ENCODE peak calls at places on chromosomes 13 and 19, in six cellular contexts. B, I, F, J, V and S are unnamed samples.

GRCh38 chr19:10173527-10173926 is 21.2 kb downstream of the DNMT1 start:
- DNase-seq in B (no peak), I (no peak), F (no peak), J (no peak), V (no peak), S (no peak)

GRCh38 chr19:30512748-30513389 is 140.7 kb downstream of the ZNF536 start:
- DNase-seq in B (no peak), I (no peak), F (no peak), J (no peak), V (no peak), S (no peak)

GRCh38 chr13:63304497-63304896 is 1888.8 kb upstream of the PCDH20 start:
- DNase-seq in B (no peak), I (no peak), F (no peak), J (no peak), V (no peak), S (no peak)

GRCh38 chr19:10339380-10339960 is at the start of gene ICAM3:
- DNase-seq in B (peak; percentile 43), I (no peak), F (no peak), J (no peak), V (no peak), S (no peak)

GRCh38 chr13:114285166-114285808 is 3.9 kb downstream of the UPF3A start:
- DNase-seq in B (no peak), I (no peak), F (no peak), J (no peak), V (no peak), S (no peak)

GRCh38 chr13:31409678-31410356 is 210.0 kb downstream of the B3GLCT start:
- DNase-seq in B (no peak), I (no peak), F (no peak), J (no peak), V (no peak), S (no peak)

GRCh38 chr13:27919934-27920676 is at the start of gene PDX1:
- DNase-seq in B (no peak), I (peak; percentile 2), F (no peak), J (no peak), V (no peak), S (no peak)

GRCh38 chr19:3752492-3752891 is 9.0 kb downstream of the APBA3 start:
- DNase-seq in B (no peak), I (no peak), F (no peak), J (no peak), V (no peak), S (no peak)

GRCh38 chr13:68927387-68928026 is 1180.1 kb upstream of the ATXN8OS start:
- DNase-seq in B (no peak), I (peak; percentile 31), F (peak; percentile 43), J (peak; percentile 33), V (peak; percentile 12), S (peak; percentile 77)

GRCh38 chr13:113112893-113113845 is 7.6 kb downstream of the F7 start:
- DNase-seq in B (no peak), I (no peak), F (no peak), J (no peak), V (no peak), S (no peak)

GRCh38 chr13:52001120-52001731 is 10.0 kb downstream of the ATP7B start:
- DNase-seq in B (no peak), I (peak; percentile 49), F (no peak), J (peak; percentile 32), V (peak; percentile 59), S (no peak)

GRCh38 chr19:5156231-5156986 is 184.2 kb downstream of the PTPRS start:
- DNase-seq in B (no peak), I (no peak), F (no peak), J (no peak), V (no peak), S (no peak)

GRCh38 chr13:64223016-64223415 is 2807.4 kb upstream of the PCDH20 start:
- DNase-seq in B (no peak), I (no peak), F (no peak), J (no peak), V (no peak), S (peak; percentile 12)

GRCh38 chr13:110497003-110497402 is 64.5 kb downstream of the RAB20 start:
- DNase-seq in B (no peak), I (no peak), F (no peak), J (no peak), V (no peak), S (no peak)

GRCh38 chr19:5142725-5143097 is 173.8 kb downstream of the KDM4B start:
- DNase-seq in B (no peak), I (no peak), F (no peak), J (no peak), V (no peak), S (no peak)

GRCh38 chr13:61162636-61163035 is 253.0 kb downstream of the PCDH20 start:
- DNase-seq in B (no peak), I (no peak), F (no peak), J (no peak), V (no peak), S (no peak)

GRCh38 chr13:31436478-31436877 is 236.7 kb downstream of the B3GLCT start:
- DNase-seq in B (no peak), I (no peak), F (no peak), J (no peak), V (no peak), S (no peak)

GRCh38 chr19:2055871-2056809 is 5.1 kb upstream of the MKNK2 start:
- DNase-seq in B (no peak), I (peak; percentile 92), F (no peak), J (peak; percentile 53), V (no peak), S (no peak)

GRCh38 chr13:35860661-35861060 is 270.5 kb downstream of the DCLK1 start:
- DNase-seq in B (no peak), I (no peak), F (no peak), J (no peak), V (no peak), S (no peak)
- TF ChIP-seq JUND in B (no peak), I (no peak), F (no peak), J (no peak), V (no peak), S (no peak)

GRCh38 chr19:51219307-51219706 is 5.6 kb upstream of the CD33 start:
- DNase-seq in B (no peak), I (no peak), F (no peak), J (no peak), V (no peak), S (no peak)
- TF ChIP-seq JUND in B (no peak), I (no peak), F (no peak), J (no peak), V (no peak), S (no peak)

GRCh38 chr13:92390217-92390616 is 836.4 kb upstream of the GPC6 start:
- DNase-seq in B (no peak), I (no peak), F (no peak), J (no peak), V (no peak), S (peak; percentile 23)
- TF ChIP-seq JUND in B (no peak), I (no peak), F (no peak), J (no peak), V (no peak), S (no peak)

GRCh38 chr19:13783565-13784500 is 9.6 kb downstream of the C19orf53 start:
- DNase-seq in B (no peak), I (no peak), F (no peak), J (no peak), V (no peak), S (no peak)

GRCh38 chr19:13781547-13781946 is 7.3 kb downstream of the C19orf53 start:
- DNase-seq in B (no peak), I (peak; percentile 76), F (no peak), J (peak; percentile 54), V (no peak), S (no peak)

GRCh38 chr19:13788991-13789390 is 6.3 kb upstream of the ZSWIM4 start:
- DNase-seq in B (no peak), I (no peak), F (no peak), J (no peak), V (no peak), S (no peak)

GRCh38 chr19:13782537-13782936 is 8.3 kb downstream of the C19orf53 start:
- DNase-seq in B (no peak), I (no peak), F (no peak), J (no peak), V (no peak), S (no peak)

GRCh38 chr19:13784731-13785452 is 10.4 kb upstream of the ZSWIM4 start:
- DNase-seq in B (no peak), I (peak; percentile 70), F (no peak), J (peak; percentile 39), V (peak; percentile 44), S (no peak)
- TF ChIP-seq JUND in B (no peak), I (no peak), F (peak; percentile 10), J (no peak), V (no peak), S (no peak)

GRCh38 chr19:43446746-43447489 is 18.5 kb downstream of the LYPD3 start:
- DNase-seq in B (no peak), I (peak; percentile 84), F (peak; percentile 54), J (peak; percentile 53), V (peak; percentile 65), S (peak; percentile 47)

GRCh38 chr19:43447655-43448054 is 17.8 kb downstream of the LYPD3 start:
- DNase-seq in B (no peak), I (no peak), F (no peak), J (no peak), V (no peak), S (no peak)

GRCh38 chr19:43452517-43453045 is 12.8 kb downstream of the LYPD3 start:
- DNase-seq in B (no peak), I (no peak), F (no peak), J (no peak), V (no peak), S (no peak)

GRCh38 chr19:43455321-43456113 is 9.9 kb downstream of the LYPD3 start:
- DNase-seq in B (no peak), I (no peak), F (no peak), J (no peak), V (no peak), S (no peak)

DNA sequence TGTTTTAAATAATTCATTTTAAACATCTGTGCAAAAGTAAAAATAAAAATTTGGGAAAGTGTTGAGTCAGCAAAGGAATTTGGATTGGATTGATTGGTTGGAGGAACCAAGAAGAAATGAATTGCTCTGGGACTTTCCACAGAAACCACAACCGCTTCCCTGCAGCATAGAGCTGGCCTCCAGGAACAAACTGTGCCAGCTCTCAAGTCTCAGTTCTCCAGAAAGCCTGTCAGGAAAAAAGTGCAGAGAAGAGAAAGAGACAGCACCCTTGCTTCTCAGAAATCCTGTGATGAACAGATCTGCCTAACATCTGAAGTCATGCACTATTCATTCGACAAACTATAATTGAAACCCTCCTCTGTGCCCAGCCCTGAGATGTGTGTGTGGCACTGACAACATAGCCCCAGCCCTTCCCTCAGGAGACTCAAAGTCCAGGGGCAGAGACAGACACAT is 14.8 kb downstream of the LYPD3 start:
- DNase-seq in B (no peak), I (no peak), F (no peak), J (no peak), V (no peak), S (no peak)
- TF ChIP-seq JUND in B (no peak), I (no peak), F (no peak), J (no peak), V (no peak), S (no peak)

GRCh38 chr19:14507704-14508246 is 10.4 kb downstream of the DNAJB1 start:
- DNase-seq in B (no peak), I (peak; percentile 67), F (no peak), J (no peak), V (peak; percentile 71), S (peak; percentile 46)
- TF ChIP-seq JUND in B (no peak), I (no peak), F (no peak), J (no peak), V (no peak), S (no peak)